ENCODE peak calls at places on chromosomes 1 and 21, in nine cellular contexts. Z, I, Q, J, M, F, K, T and U are unnamed samples.

GRCh38 chr1:17156108-17156507 is 36.9 kb upstream of the PADI2 start:
- DNase-seq in Z (no peak), M (no peak), I (no peak), Q (peak), K (no peak), T (no peak), F (no peak), J (no peak), U (no peak)

GRCh38 chr1:215794151-215794550 is 227.0 kb downstream of the KCTD3 start:
- DNase-seq in Z (peak), M (no peak), F (no peak), T (no peak), K (no peak), J (no peak), I (no peak), Q (no peak), U (no peak)

GRCh38 chr1:203769505-203770343 is 4.7 kb downstream of the LAX1 start:
- DNase-seq in J (peak), I (peak), F (no peak), Z (no peak), Q (peak), K (no peak), M (peak), T (no peak), U (peak)

GRCh38 chr1:220788146-220788545 is 1.4 kb downstream of the MTARC1 start:
- DNase-seq in T (no peak), F (no peak), J (no peak), I (no peak), Z (no peak), K (no peak), Q (no peak), M (no peak), U (no peak)

GRCh38 chr1:28966617-28967016 is 52.2 kb downstream of the EPB41 start:
- DNase-seq in K (no peak), Z (no peak), M (no peak), F (no peak), J (no peak), I (no peak), T (no peak), Q (no peak), U (no peak)

GRCh38 chr1:162671664-162672415 is 39.6 kb downstream of the DDR2 start:
- DNase-seq in I (no peak), J (no peak), Q (no peak), T (no peak), Z (no peak), M (no peak), F (no peak), K (no peak), U (no peak)

GRCh38 chr1:2510366-2511155 is 15.8 kb downstream of the PANK4 start:
- DNase-seq in Z (no peak), Q (no peak), F (no peak), J (no peak), T (no peak), M (no peak), I (no peak), K (no peak), U (no peak)

GRCh38 chr1:25813734-25814471 is 5.9 kb upstream of the MTFR1L start:
- DNase-seq in T (no peak), Z (no peak), J (no peak), F (no peak), Q (no peak), K (no peak), I (no peak), M (no peak), U (no peak)

GRCh38 chr1:163730366-163730765 is 408.6 kb downstream of the NUF2 start:
- DNase-seq in K (no peak), J (no peak), I (no peak), Z (no peak), T (no peak), F (no peak), M (no peak), Q (no peak), U (no peak)

GRCh38 chr1:36387141-36387949 is 1.6 kb upstream of the STK40 start:
- DNase-seq in M (no peak), J (peak), K (no peak), Q (peak), F (no peak), I (peak), T (no peak), Z (no peak), U (no peak)

GRCh38 chr21:32411366-32412161 is 942 bp upstream of the EVA1C start:
- DNase-seq in Q (no peak), I (peak), Z (no peak), K (peak), T (peak), J (peak), F (peak), M (peak), U (no peak)

GRCh38 chr1:181595234-181595633 is 111.9 kb downstream of the CACNA1E start:
- DNase-seq in T (no peak), K (no peak), M (no peak), J (no peak), Z (no peak), Q (no peak), I (no peak), F (no peak), U (no peak)

GRCh38 chr21:45997495-45998275 is 16.1 kb downstream of the COL6A1 start:
- DNase-seq in J (no peak), T (no peak), Q (no peak), I (no peak), K (no peak), M (no peak), Z (no peak), F (no peak), U (no peak)

GRCh38 chr1:80882552-80882951 is 918.2 kb upstream of the ADGRL2 start:
- DNase-seq in F (no peak), T (no peak), Q (no peak), Z (no peak), M (peak), I (peak), J (no peak), K (no peak), U (no peak)

GRCh38 chr1:167573035-167573434 is 19.5 kb upstream of the CREG1 start:
- DNase-seq in M (no peak), J (no peak), K (no peak), I (peak), Q (no peak), F (no peak), T (no peak), Z (no peak), U (no peak)

GRCh38 chr1:215082532-215083407 is at the start of gene KCNK2:
- DNase-seq in F (no peak), M (peak), I (no peak), Z (no peak), T (peak), Q (no peak), K (peak), J (no peak), U (no peak)

GRCh38 chr1:59684698-59685097 is 130.1 kb upstream of the HOOK1 start:
- DNase-seq in K (no peak), T (no peak), Q (no peak), M (no peak), Z (no peak), F (no peak), J (no peak), I (no peak), U (no peak)

GRCh38 chr21:27001526-27001925 is 34.6 kb upstream of the ADAMTS5 start:
- DNase-seq in F (no peak), M (no peak), I (no peak), Z (no peak), Q (no peak), J (no peak), T (no peak), K (no peak), U (no peak)

GRCh38 chr1:117735045-117735992 is 129.5 kb downstream of the TENT5C start:
- DNase-seq in T (peak), K (peak), Z (no peak), M (no peak), J (peak), Q (peak), I (peak), F (peak), U (peak)

GRCh38 chr21:39020751-39021474 is 162.3 kb downstream of the PSMG1 start:
- DNase-seq in M (no peak), J (no peak), K (no peak), Z (no peak), T (no peak), I (peak), F (no peak), Q (no peak), U (peak)

GRCh38 chr1:241356187-241356518 is 852 bp downstream of the RGS7 start:
- DNase-seq in J (no peak), Q (no peak), I (no peak), K (no peak), M (no peak), T (no peak), F (no peak), Z (no peak), U (no peak)

GRCh38 chr1:21342961-21343838 is 52.9 kb upstream of the ECE1 start:
- DNase-seq in F (no peak), Z (no peak), J (peak), T (peak), M (no peak), Q (no peak), I (no peak), K (peak), U (no peak)

GRCh38 chr1:41474490-41475271 is 9.8 kb downstream of the EDN2 start:
- DNase-seq in T (no peak), F (no peak), J (no peak), I (no peak), Q (no peak), K (no peak), Z (no peak), M (no peak), U (no peak)

GRCh38 chr1:113027449-113027848 is 45.5 kb upstream of the LRIG2 start:
- DNase-seq in K (no peak), M (no peak), Z (no peak), T (no peak), Q (no peak), F (no peak), J (no peak), I (no peak), U (no peak)

GRCh38 chr1:94668528-94668927 is 127.0 kb upstream of the F3 start:
- DNase-seq in F (no peak), I (no peak), M (no peak), Z (no peak), T (no peak), K (no peak), Q (no peak), J (no peak), U (no peak)